ENCODE peak calls at places on chromosomes 6 and 20, in five cellular contexts. R is A549, Q is caudate nucleus, C is stomach, P is heart right ventricle. A is an unnamed sample.

GRCh38 chr20:1788039-1788438 is 107.2 kb upstream of the SIRPA start:
- DNase-seq in C (no peak), P (no peak), R (no peak), Q (no peak), A (no peak)

GRCh38 chr20:53984781-53985518 is 85.4 kb downstream of the BCAS1 start:
- DNase-seq in P (no peak), R (no peak), C (no peak), Q (no peak), A (no peak)

GRCh38 chr6:150238294-150238693 is 95.5 kb downstream of the PPP1R14C start:
- DNase-seq in P (peak), R (no peak), C (no peak), Q (no peak), A (no peak)

GRCh38 chr6:165707067-165707853 is 44.2 kb upstream of the PDE10A start:
- DNase-seq in Q (no peak), R (no peak), P (no peak), C (no peak), A (no peak)

GRCh38 chr20:11752336-11752735 is 165.4 kb upstream of the BTBD3 start:
- DNase-seq in C (no peak), P (no peak), Q (no peak), R (no peak), A (no peak)

GRCh38 chr6:53192590-53193232 is 44.1 kb upstream of the GCM1 start:
- DNase-seq in Q (no peak), C (no peak), R (no peak), P (no peak), A (no peak)

GRCh38 chr6:25315194-25315593 is 36.0 kb downstream of the CARMIL1 start:
- DNase-seq in Q (no peak), R (no peak), C (no peak), P (no peak), A (no peak)

GRCh38 chr6:35739645-35740517 is 3.0 kb downstream of the ARMC12 start:
- DNase-seq in P (no peak), C (no peak), R (no peak), Q (no peak), A (no peak)

GRCh38 chr6:167750956-167751358 is 75.8 kb upstream of the AFDN start:
- DNase-seq in Q (no peak), R (no peak), C (peak), P (peak), A (peak)

GRCh38 chr6:22024973-22025467 is 271.8 kb downstream of the PRL start:
- DNase-seq in R (no peak), C (no peak), P (no peak), Q (no peak), A (no peak)

GRCh38 chr6:48765352-48765961 is 654.5 kb upstream of the PTCHD4 start:
- DNase-seq in R (peak), P (no peak), C (peak), Q (peak), A (no peak)

GRCh38 chr20:10225439-10226080 is 6.9 kb downstream of the SNAP25 start:
- DNase-seq in R (peak), P (no peak), C (no peak), Q (no peak), A (no peak)

GRCh38 chr6:153001767-153002612 is 519 bp downstream of the MTRF1L start:
- DNase-seq in C (no peak), R (no peak), P (no peak), Q (peak), A (no peak)

GRCh38 chr20:39269031-39269461 is 306.9 kb downstream of the DHX35 start:
- DNase-seq in R (peak), P (peak), Q (peak), C (peak), A (no peak)

GRCh38 chr6:88165087-88165876 is 865 bp downstream of the CNR1 start:
- DNase-seq in P (no peak), R (no peak), C (no peak), Q (no peak), A (no peak)
- H3K27ac ChIP-seq in P (no peak), R (peak), C (no peak), Q (peak), A (peak)

GRCh38 chr6:30886897-30887255 is 2.6 kb downstream of the DDR1 start:
- DNase-seq in C (no peak), Q (no peak), P (no peak), R (no peak), A (peak)
- H3K27ac ChIP-seq in C (no peak), Q (peak), P (no peak), R (peak), A (no peak)

DNA sequence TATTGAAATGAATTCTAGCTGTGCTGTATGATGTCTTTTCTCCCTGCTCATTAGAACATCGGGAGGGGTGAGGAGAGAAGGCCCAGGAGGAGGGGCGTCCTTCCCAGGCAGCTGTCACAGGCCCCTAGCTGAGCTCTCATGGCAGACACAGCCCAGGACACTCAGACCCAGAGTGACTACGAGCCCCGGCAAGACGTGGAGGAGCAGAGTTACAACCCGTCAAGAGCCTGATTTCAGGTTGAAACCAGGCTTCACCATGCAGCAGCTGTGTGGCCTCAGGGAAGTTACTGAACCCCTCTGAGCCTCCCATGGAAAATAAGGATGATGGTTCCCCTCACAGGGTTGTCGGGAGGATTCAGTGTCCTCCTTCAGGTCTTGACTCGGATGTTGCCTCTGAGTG is 417.5 kb upstream of the SULF2 start:
- DNase-seq in P (no peak), C (no peak), R (no peak), Q (no peak), A (no peak)
- H3K27ac ChIP-seq in P (no peak), C (no peak), R (no peak), Q (no peak), A (no peak)

DNA sequence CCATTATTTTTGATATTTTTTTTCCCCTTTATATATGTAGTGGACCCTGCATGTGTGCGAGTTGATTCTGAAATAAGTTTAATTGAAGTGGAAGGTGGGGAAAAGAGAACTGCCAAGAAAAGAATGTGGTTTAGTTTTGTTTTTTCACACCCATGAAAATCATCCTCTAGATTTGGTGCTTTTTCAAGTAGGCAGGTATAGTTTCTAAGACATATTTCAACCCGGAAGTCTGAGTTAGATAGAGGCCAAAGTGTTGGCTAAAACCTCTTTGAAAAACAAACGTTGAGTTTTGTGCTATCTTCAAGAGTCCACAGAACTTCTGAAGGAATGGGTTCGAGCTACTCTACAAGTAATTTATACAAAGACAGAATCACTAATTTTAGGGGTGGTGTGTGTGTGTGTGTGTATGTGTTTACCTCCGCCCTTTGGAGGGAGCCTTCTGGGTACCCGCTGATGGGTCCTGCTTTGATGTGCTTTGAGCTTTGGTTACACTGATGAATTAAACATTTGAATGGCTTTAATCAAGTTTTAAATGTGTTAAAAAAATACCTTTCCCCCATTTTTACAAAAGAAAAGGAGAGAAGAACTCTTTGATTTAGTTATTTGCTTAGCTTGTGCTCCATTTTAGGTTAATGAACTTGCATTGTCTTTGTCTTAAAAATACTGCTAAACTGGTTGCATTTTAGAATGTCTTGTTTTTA is 2.5 kb downstream of the RREB1 start:
- DNase-seq in P (no peak), R (no peak), Q (no peak), C (no peak), A (no peak)
- H3K27ac ChIP-seq in P (peak), R (peak), Q (peak), C (peak), A (no peak)

GRCh38 chr20:56411759-56412472 is at the start of gene CASS4:
- DNase-seq in C (no peak), R (no peak), Q (no peak), P (no peak), A (no peak)
- H3K27ac ChIP-seq in C (peak), R (no peak), Q (peak), P (peak), A (no peak)

GRCh38 chr20:46994341-46994740 is 99.7 kb downstream of the EYA2 start:
- DNase-seq in C (peak), Q (no peak), P (no peak), R (no peak), A (no peak)

GRCh38 chr20:47003223-47003622 is 108.6 kb downstream of the EYA2 start:
- DNase-seq in Q (no peak), R (no peak), P (no peak), C (no peak), A (no peak)

GRCh38 chr20:46999821-47000465 is 105.3 kb downstream of the EYA2 start:
- DNase-seq in R (no peak), C (no peak), P (no peak), Q (no peak), A (no peak)

GRCh38 chr20:46995561-46996142 is 101.0 kb downstream of the EYA2 start:
- DNase-seq in R (no peak), P (no peak), C (no peak), Q (no peak), A (no peak)

GRCh38 chr20:46998497-46999190 is 104.0 kb downstream of the EYA2 start:
- DNase-seq in C (peak), R (no peak), Q (no peak), P (no peak), A (no peak)
- H3K27ac ChIP-seq in C (peak), R (no peak), Q (no peak), P (no peak), A (no peak)

GRCh38 chr20:58895796-58896180 is 43.3 kb downstream of the GNAS start:
- DNase-seq in P (peak), C (no peak), Q (no peak), R (no peak), A (no peak)

GRCh38 chr20:58896820-58897219 is 44.3 kb downstream of the GNAS start:
- DNase-seq in Q (no peak), P (no peak), R (no peak), C (no peak), A (no peak)

GRCh38 chr20:58893355-58894151 is 41.0 kb downstream of the GNAS start:
- DNase-seq in P (no peak), R (no peak), Q (no peak), C (no peak), A (no peak)

GRCh38 chr20:58894652-58895051 is 42.1 kb downstream of the GNAS start:
- DNase-seq in C (no peak), R (no peak), P (no peak), Q (no peak), A (no peak)

DNA sequence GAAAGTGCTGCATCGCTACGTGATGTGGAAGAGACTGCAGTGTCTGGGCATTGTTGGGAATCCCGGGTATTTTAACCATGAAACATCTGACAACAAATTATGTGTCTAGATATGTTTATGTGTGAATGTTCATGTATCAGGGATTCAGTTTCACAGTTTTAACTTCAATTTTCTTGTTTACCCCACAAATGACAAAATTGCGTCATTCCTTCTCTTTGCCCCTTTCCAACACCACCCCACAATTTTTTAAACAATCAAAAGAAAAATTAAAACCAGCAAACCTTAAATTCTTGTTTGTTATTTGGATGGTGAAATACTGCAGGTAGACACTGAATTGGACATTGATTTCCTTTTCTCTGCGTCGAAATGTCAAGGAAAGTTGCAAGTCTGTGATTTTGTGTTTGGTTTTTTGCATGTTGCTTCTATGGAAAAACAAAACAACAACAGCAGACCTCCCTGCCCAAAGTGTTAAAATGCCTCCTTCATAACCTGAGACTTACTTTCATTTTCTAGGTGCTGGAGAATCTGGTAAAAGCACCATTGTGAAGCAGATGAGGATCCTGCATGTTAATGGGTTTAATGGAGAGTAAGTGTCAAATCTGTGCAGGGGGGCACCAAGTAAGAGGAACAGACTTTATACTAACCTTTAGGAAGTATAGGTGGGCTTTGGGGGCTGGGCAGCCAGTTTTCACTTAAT is 42.7 kb downstream of the GNAS start:
- DNase-seq in Q (no peak), C (no peak), R (no peak), P (no peak), A (no peak)
- H3K27ac ChIP-seq in Q (no peak), C (no peak), R (no peak), P (no peak), A (peak)